ENCODE peak calls at places on chromosomes 6 and 20, in six cellular contexts. H, C, Y, R, I and P are unnamed samples. For H3K4me1, the result is how much of the 10 kb centered on the place peaks cover.

GRCh38 chr6:31952140-31952805 is 6.4 kb downstream of the CFB start:
- DNase-seq in C (peak), R (peak), H (peak), Y (peak), I (peak), P (no peak)

GRCh38 chr6:49027644-49028043 is 435.4 kb downstream of the MMUT start:
- DNase-seq in R (no peak), C (no peak), Y (no peak), I (no peak), H (no peak), P (no peak)

GRCh38 chr20:19974621-19975435 is 42.3 kb upstream of the NAA20 start:
- DNase-seq in C (peak), R (peak), Y (peak), H (no peak), I (peak), P (no peak)

GRCh38 chr6:69416739-69417138 is 380.1 kb downstream of the LMBRD1 start:
- DNase-seq in C (no peak), R (no peak), Y (no peak), H (no peak), I (no peak), P (no peak)

GRCh38 chr20:3691306-3691705 is 9.5 kb upstream of the ADAM33 start:
- DNase-seq in H (no peak), R (no peak), C (no peak), Y (no peak), I (no peak), P (no peak)

GRCh38 chr20:24813936-24814335 is 135.1 kb upstream of the CST7 start:
- DNase-seq in C (no peak), Y (no peak), R (no peak), H (no peak), I (no peak), P (no peak)

GRCh38 chr6:158417760-158418098 is 105.5 kb downstream of the TULP4 start:
- DNase-seq in C (no peak), R (no peak), H (no peak), I (no peak), Y (no peak), P (no peak)

GRCh38 chr6:3451498-3451897 is 5.4 kb downstream of the SLC22A23 start:
- DNase-seq in H (no peak), Y (no peak), C (no peak), R (no peak), I (no peak), P (no peak)

GRCh38 chr6:99746261-99746895 is 139.7 kb downstream of the PRDM13 start:
- DNase-seq in Y (peak), R (peak), I (peak), C (no peak), H (peak), P (no peak)

GRCh38 chr6:54100411-54101006 is 10.7 kb upstream of the MLIP start:
- DNase-seq in Y (no peak), C (no peak), I (no peak), R (no peak), H (no peak), P (no peak)

GRCh38 chr6:116512709-116513108 is 1.3 kb downstream of the CALHM5 start:
- DNase-seq in R (no peak), H (no peak), I (no peak), Y (no peak), C (no peak), P (no peak)

GRCh38 chr6:119347466-119348307 is 1.9 kb downstream of the MAN1A1 start:
- DNase-seq in I (no peak), R (peak), C (peak), Y (no peak), H (no peak), P (no peak)

GRCh38 chr20:19552144-19552895 is 205.7 kb upstream of the RIN2 start:
- DNase-seq in Y (peak), H (peak), C (no peak), I (peak), R (no peak), P (no peak)

GRCh38 chr6:44699851-44700250 is 312.3 kb downstream of the CDC5L start:
- DNase-seq in Y (no peak), C (no peak), I (no peak), R (no peak), H (no peak), P (no peak)

GRCh38 chr20:60579941-60580515 is 621.8 kb downstream of the CDH26 start:
- DNase-seq in C (no peak), I (no peak), H (peak), Y (no peak), R (no peak), P (no peak)

GRCh38 chr6:117491916-117492315 is 9.4 kb downstream of the DCBLD1 start:
- DNase-seq in I (no peak), H (no peak), C (no peak), Y (no peak), R (no peak), P (no peak)

GRCh38 chr20:49993301-49993751 is 10.5 kb downstream of the SNAI1 start:
- DNase-seq in C (no peak), H (no peak), R (peak), I (no peak), Y (no peak), P (no peak)

GRCh38 chr6:161727063-161727462 is 453.2 kb upstream of the AGPAT4 start:
- DNase-seq in R (no peak), C (no peak), H (peak), I (no peak), Y (no peak), P (no peak)

GRCh38 chr6:112626468-112627082 is 279.4 kb downstream of the RFPL4B start:
- DNase-seq in C (no peak), I (no peak), H (no peak), Y (no peak), R (no peak), P (no peak)

GRCh38 chr6:115977220-115977619 is 83.5 kb downstream of the FRK start:
- DNase-seq in C (no peak), H (no peak), R (no peak), I (no peak), Y (no peak), P (no peak)

GRCh38 chr6:43584892-43585570 is 9.0 kb downstream of the POLH start:
- DNase-seq in H (no peak), I (no peak), Y (no peak), R (no peak), C (no peak), P (no peak)

GRCh38 chr6:4665489-4666417 is 110.5 kb upstream of the CDYL start:
- DNase-seq in Y (no peak), R (no peak), H (peak), I (no peak), C (no peak), P (no peak)

GRCh38 chr6:7881765-7882500 is 28.7 kb downstream of the TXNDC5 start:
- DNase-seq in C (no peak), R (no peak), H (no peak), I (no peak), Y (no peak), P (no peak)

GRCh38 chr20:62763404-62763803 is 32.9 kb upstream of the MRGBP start:
- DNase-seq in C (no peak), I (no peak), Y (no peak), H (no peak), R (no peak), P (no peak)

GRCh38 chr6:111861321-111861938 is 11.8 kb downstream of the FYN start:
- DNase-seq in R (no peak), C (no peak), H (no peak), Y (no peak), I (no peak), P (no peak)

DNA sequence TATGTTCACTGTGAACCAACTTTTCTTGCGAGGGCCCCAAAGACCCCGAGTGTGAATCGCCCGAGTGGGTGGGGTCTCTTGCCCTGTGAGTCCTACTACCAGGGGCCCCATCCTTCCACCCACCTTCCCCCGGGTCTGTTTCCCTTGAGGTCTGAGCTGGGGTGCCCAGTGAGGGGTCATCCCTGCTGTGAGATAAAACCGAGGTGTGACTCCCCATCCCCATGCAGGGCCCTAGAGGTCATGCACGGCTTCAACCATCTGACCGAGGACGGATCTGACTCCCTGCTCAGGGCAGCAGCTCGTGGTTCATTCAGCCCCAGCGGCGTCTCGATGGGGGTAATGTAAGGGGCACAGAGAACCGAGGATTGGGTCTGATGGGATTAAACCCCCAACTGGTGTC is 103.1 kb upstream of the SULF2 start:
- DNase-seq in Y (no peak), R (no peak), H (no peak), C (no peak), I (no peak), P (no peak)
- H3K4me3 ChIP-seq in Y (no peak), R (no peak), H (no peak), C (no peak), I (no peak), P (no peak)

DNA sequence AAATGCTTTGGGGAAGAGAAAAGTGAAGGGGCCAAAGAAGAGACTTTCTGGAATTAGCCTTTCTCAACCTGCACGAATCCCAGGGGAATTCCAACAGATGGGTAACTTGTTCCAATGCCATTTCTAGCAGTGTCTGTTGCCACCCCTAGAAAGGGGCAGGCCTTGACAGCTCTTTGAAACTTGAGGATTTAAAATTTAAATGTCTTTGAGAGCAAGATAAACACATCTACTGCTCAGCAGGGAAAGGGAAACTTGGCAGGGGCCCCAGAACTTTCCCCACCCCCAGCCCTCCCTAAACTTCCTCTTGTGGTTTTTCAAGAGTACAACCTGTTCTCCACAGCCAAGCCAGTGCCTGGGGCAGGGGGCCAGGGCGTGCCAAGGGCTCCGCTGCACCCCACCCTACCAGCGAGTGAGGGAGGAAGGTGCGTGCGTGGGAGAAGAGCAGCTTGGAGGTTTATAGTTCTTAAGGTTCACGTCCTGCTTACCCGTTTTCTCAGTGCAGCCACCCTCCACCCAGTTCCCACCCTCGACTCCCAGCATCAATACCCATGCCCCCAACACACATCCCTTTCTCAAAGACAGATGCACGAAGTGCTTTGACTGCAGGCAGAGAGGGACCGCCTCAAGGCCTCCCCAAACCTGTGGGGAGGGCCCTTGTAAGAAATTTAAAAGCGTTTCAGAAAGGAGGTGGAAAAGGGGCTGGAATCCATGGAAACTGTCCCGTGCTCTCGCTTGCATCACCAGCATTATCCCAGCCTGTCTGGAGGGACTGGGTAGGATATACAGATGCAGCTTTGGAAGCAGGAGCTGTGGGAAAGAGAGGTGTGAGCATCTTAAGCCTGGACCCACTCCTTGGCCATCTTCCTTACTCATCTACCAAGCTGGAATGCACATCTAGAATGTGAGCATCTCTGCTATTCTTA is 4.5 kb upstream of the TAF8 start:
- DNase-seq in Y (peak), C (peak), R (peak), I (peak), H (peak), P (peak)
- H3K4me1 ChIP-seq in Y (under half), C (under half), R (under half), I (under half), H (under half), P (half or more)

DNA sequence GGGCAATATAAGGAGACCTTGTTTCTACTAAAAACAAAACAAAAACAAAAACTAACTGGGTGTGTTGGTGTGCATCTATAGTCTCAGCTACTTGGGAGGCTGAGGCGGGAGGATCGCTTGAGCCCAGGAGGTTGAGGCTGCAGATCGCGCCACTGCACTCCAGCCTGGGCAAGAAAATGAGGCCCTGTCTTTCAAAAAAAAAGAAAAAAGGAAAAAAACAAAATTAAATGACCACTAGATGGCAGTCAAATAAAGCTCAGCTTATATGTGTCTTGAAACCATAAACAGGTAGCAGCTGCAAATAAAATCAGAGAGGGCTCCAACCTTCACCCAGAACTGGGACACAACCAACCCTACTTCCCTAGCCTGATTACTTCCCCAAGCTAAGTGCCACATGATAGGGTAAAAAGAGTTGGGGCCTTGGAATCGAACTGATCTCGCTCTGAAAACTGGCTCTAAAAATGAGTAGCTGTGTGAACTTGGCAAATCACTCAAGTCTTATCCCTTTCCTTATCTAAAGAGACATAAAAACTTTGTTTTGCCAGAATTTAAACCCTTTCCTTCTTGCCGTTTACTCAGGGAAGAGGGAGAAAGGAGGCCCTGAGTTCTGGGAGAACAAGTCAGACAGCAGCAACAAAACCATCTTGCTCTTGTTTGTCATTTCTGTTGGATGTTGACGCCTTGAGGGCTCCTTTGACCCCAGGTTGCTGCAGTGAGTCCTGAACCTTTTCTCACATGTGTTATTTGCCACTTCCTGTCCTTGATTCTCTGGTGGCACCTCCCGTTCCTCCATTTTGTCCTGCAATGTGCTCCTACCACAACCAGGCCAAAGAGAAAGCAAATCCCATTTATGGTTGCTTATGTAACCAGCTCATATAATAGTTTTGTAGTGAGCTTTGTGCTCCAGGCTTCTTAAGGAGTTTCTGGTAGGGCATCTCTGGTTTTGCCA is 66.9 kb upstream of the ADGRF4 start:
- DNase-seq in Y (peak), R (no peak), C (no peak), I (no peak), H (peak), P (no peak)
- TF ChIP-seq CTCF in Y (peak), R (peak), C (peak), I (peak), H (peak), P (peak)

GRCh38 chr20:63828545-63828944 is 2.5 kb downstream of the ZBTB46 start:
- DNase-seq in H (no peak), R (no peak), Y (no peak), C (no peak), I (no peak), P (no peak)
- H3K4me3 ChIP-seq in H (no peak), R (peak), Y (peak), C (no peak), I (no peak), P (no peak)

GRCh38 chr20:53078761-53079482 is 106.8 kb downstream of the TSHZ2 start:
- DNase-seq in H (no peak), Y (no peak), R (no peak), C (no peak), I (no peak), P (no peak)

GRCh38 chr20:53074811-53075314 is 102.7 kb downstream of the TSHZ2 start:
- DNase-seq in Y (no peak), C (no peak), R (no peak), I (no peak), H (no peak), P (no peak)

GRCh38 chr20:53079483-53079810 is 107.3 kb downstream of the TSHZ2 start:
- DNase-seq in R (no peak), C (no peak), Y (no peak), H (no peak), I (no peak), P (no peak)

GRCh38 chr20:53079883-53080282 is 107.7 kb downstream of the TSHZ2 start:
- DNase-seq in Y (no peak), H (no peak), C (no peak), I (no peak), R (no peak), P (no peak)

DNA sequence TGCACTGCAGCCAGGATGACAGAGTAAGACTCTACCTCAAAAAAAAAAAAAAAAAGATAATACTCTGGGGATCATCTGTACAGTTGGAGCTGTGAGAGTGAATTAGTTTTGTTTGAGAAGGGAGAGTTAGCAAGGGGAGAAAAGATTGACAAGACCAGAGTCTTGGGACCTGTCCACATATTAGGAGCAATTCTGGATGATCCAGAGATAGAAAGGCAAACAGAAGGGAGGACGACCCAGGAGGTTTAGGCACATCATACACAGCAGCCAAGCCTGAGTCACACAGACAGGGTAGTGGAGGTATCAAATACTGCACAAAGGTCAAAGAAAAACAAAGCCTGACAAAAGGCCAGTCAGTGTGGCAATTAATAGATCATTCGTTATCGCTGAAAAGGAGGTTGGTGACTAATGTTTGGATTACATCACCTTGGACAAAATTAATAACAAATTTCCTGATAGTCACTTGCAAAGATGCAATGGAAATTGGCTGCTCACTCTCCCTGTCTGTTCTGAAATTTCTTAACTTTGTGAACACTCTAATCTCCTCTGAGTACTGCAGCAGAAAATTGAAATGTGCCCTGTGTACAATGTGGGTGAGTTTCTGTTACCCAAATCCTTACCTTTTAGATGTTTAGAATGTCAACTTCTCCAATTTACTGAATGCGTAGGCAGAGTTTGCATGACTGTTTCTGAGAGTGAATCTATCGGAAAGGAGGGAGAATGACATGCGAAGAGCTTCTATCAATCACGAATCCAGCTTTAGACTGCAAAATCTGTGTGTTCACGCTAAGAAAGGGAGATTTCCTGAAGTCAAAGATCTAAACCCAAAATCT is 105.4 kb downstream of the TSHZ2 start:
- DNase-seq in I (peak), Y (no peak), H (no peak), C (no peak), R (no peak), P (no peak)
- H3K4me1 ChIP-seq in I (under half), Y (under half), H (under half), C (under half), R (under half), P (under half)

GRCh38 chr6:155278319-155279049 is 14.7 kb downstream of the CLDN20 start:
- DNase-seq in Y (no peak), C (no peak), I (no peak), H (no peak), R (no peak), P (no peak)
- TF ChIP-seq CTCF in Y (no peak), C (no peak), I (no peak), H (no peak), R (no peak), P (no peak)

DNA sequence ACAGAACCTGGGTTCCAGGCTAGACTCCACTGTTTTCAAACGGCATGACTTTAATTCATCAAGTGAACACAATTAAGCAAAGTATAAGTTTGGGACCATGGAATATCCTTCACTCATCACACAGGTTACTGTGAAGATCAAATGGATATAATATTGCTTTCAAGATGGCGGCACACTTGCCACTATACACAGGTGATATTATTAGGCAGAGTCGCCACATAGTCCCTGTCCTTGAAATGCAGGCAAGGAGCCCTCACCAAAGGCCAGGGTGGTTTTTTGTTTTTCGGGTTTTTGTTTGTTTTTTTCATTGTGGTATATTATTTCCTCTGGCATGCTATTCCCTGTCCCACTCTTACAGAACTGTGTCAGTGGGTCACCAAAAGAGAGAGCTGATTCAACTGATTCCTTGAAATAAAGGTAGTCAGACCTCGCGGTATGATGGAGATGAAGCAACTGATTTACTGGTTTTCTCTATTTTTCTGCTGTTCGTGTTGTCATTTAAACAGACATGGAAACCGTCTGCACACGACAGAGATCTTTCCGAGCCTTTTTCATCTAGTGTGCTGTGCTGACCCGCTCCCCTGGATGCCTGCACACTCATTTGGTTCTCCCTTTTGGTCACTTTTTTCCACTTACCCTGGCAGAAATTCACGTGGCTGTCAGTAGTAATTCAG is 29.7 kb downstream of the MYB start:
- DNase-seq in H (no peak), C (no peak), R (no peak), Y (no peak), I (no peak), P (no peak)
- H3K4me3 ChIP-seq in H (no peak), C (no peak), R (no peak), Y (no peak), I (no peak), P (no peak)

GRCh38 chr20:44011251-44011940 is 96.7 kb downstream of the TOX2 start:
- DNase-seq in R (no peak), Y (no peak), C (no peak), I (no peak), H (peak), P (no peak)

GRCh38 chr20:44012466-44013226 is 98.0 kb downstream of the TOX2 start:
- DNase-seq in H (peak), R (no peak), I (no peak), Y (no peak), C (no peak), P (no peak)

GRCh38 chr20:44010162-44010704 is 95.6 kb downstream of the TOX2 start:
- DNase-seq in I (no peak), R (no peak), C (no peak), Y (no peak), H (peak), P (no peak)

GRCh38 chr20:44008806-44009678 is 94.4 kb downstream of the TOX2 start:
- DNase-seq in R (no peak), C (no peak), I (no peak), H (no peak), Y (no peak), P (no peak)

GRCh38 chr20:44009679-44009992 is 95.0 kb downstream of the TOX2 start:
- DNase-seq in R (no peak), I (no peak), C (no peak), H (peak), Y (no peak), P (no peak)
- H3K4me1 ChIP-seq in R (under half), I (under half), C (under half), H (under half), Y (under half), P (under half)